ENCODE peak calls at places on chromosomes 7 and 10, in four cellular contexts. I, J, Q and T are unnamed samples.

GRCh38 chr10:71981024-71981867 is 17.1 kb downstream of the CHST3 start:
- DNase-seq in I (no peak), Q (no peak), J (no peak), T (no peak)

GRCh38 chr10:122648599-122649428 is 50.8 kb downstream of the C10orf120 start:
- DNase-seq in I (peak; percentile 92), Q (no peak), J (peak; percentile 44), T (peak; percentile 29)

GRCh38 chr10:100803481-100803880 is 58.1 kb downstream of the PAX2 start:
- DNase-seq in J (no peak), I (peak; percentile 78), Q (no peak), T (no peak)

GRCh38 chr10:89458289-89458688 is 43.9 kb downstream of the IFIT5 start:
- DNase-seq in Q (no peak), J (no peak), I (no peak), T (no peak)

GRCh38 chr10:132096223-132096622 is 30.5 kb downstream of the JAKMIP3 start:
- DNase-seq in J (peak; percentile 28), Q (no peak), I (no peak), T (no peak)

GRCh38 chr10:110432814-110433565 is 64.7 kb upstream of the DUSP5 start:
- DNase-seq in Q (no peak), J (peak; percentile 13), I (peak; percentile 19), T (no peak)

GRCh38 chr7:31890751-31891150 is 179.5 kb downstream of the PDE1C start:
- DNase-seq in Q (no peak), I (no peak), J (no peak), T (no peak)

GRCh38 chr7:98217623-98218582 is 6.7 kb downstream of the BHLHA15 start:
- DNase-seq in Q (no peak), I (no peak), J (peak; percentile 65), T (peak; percentile 46)

GRCh38 chr10:130463104-130463875 is 327.1 kb downstream of the GLRX3 start:
- DNase-seq in Q (no peak), J (no peak), I (no peak), T (no peak)

GRCh38 chr10:104331208-104331838 is 6.9 kb downstream of the ITPRIP start:
- DNase-seq in Q (no peak), I (peak; percentile 82), J (peak; percentile 30), T (no peak)

GRCh38 chr7:131370523-131370968 is 42.9 kb downstream of the MKLN1 start:
- DNase-seq in Q (no peak), I (peak; percentile 65), J (no peak), T (no peak)

GRCh38 chr7:80054356-80054755 is 80.3 kb upstream of the GNAI1 start:
- DNase-seq in Q (no peak), I (no peak), J (no peak), T (no peak)

GRCh38 chr10:123009105-123009805 is 449 bp downstream of the ACADSB start:
- DNase-seq in J (peak; percentile 28), Q (peak; percentile 35), I (peak; percentile 70), T (peak; percentile 60)

GRCh38 chr10:62399211-62399610 is 25.0 kb downstream of the ZNF365 start:
- DNase-seq in J (no peak), I (no peak), Q (no peak), T (no peak)

GRCh38 chr10:45379303-45379726 is 5.3 kb downstream of the ALOX5 start:
- DNase-seq in Q (no peak), J (no peak), I (no peak), T (no peak)

GRCh38 chr7:51288896-51289607 is 27.6 kb downstream of the COBL start:
- DNase-seq in J (no peak), I (peak; percentile 52), Q (no peak), T (no peak)

GRCh38 chr10:85447690-85448089 is 918.9 kb downstream of the GRID1 start:
- DNase-seq in J (no peak), Q (no peak), I (no peak), T (no peak)

GRCh38 chr10:113788604-113789083 is 37.2 kb downstream of the PLEKHS1 start:
- DNase-seq in J (no peak), I (no peak), Q (peak; percentile 50), T (no peak)

GRCh38 chr10:88386204-88386877 is 196.8 kb downstream of the RNLS start:
- DNase-seq in I (no peak), Q (no peak), J (no peak), T (no peak)

GRCh38 chr10:59109826-59110225 is 66.6 kb upstream of the PHYHIPL start:
- DNase-seq in Q (no peak), J (no peak), I (no peak), T (no peak)

GRCh38 chr7:40644454-40645188 is 509.8 kb downstream of the SUGCT start:
- DNase-seq in Q (no peak), I (no peak), J (no peak), T (no peak)

GRCh38 chr10:113754768-113755167 is 3.3 kb downstream of the PLEKHS1 start:
- DNase-seq in Q (no peak), J (no peak), I (peak; percentile 81), T (no peak)

GRCh38 chr7:24445041-24445440 is 128.2 kb upstream of the PALS2 start:
- DNase-seq in Q (no peak), J (no peak), I (no peak), T (no peak)

GRCh38 chr7:155506854-155507337 is 39.5 kb downstream of the CNPY1 start:
- DNase-seq in Q (no peak), J (no peak), I (peak; percentile 71), T (no peak)

GRCh38 chr10:90319188-90319914 is 538.5 kb downstream of the HTR7 start:
- DNase-seq in I (peak; percentile 90), J (no peak), Q (no peak), T (no peak)

GRCh38 chr7:98555403-98555802 is 61.7 kb upstream of the NPTX2 start:
- DNase-seq in I (no peak), J (no peak), Q (no peak), T (no peak)

GRCh38 chr7:157520249-157520648 is 183.4 kb downstream of the DNAJB6 start:
- DNase-seq in J (no peak), Q (no peak), I (no peak), T (no peak)

GRCh38 chr10:21519327-21519933 is 6.1 kb downstream of the SKIDA1 start:
- DNase-seq in J (no peak), Q (no peak), I (peak; percentile 35), T (no peak)

GRCh38 chr10:119502214-119502613 is 40.3 kb downstream of the RGS10 start:
- DNase-seq in I (peak; percentile 73), Q (no peak), J (peak; percentile 32), T (no peak)

GRCh38 chr7:127708788-127709187 is 56.8 kb downstream of the SND1 start:
- DNase-seq in J (peak; percentile 79), I (peak; percentile 90), Q (peak; percentile 85), T (peak; percentile 38)

GRCh38 chr10:27514243-27514642 is 10.1 kb downstream of the RAB18 start:
- DNase-seq in Q (no peak), J (no peak), I (no peak), T (no peak)

GRCh38 chr7:154767821-154768415 is 235.0 kb downstream of the PAXIP1 start:
- DNase-seq in J (no peak), I (no peak), Q (no peak), T (no peak)

GRCh38 chr10:58291538-58292174 is 22.7 kb downstream of the CISD1 start:
- DNase-seq in J (no peak), I (no peak), Q (peak; percentile 25), T (no peak)

GRCh38 chr10:74111799-74112198 is 38.8 kb downstream of the AP3M1 start:
- DNase-seq in J (no peak), I (no peak), Q (no peak), T (no peak)
- H3K36me3 ChIP-seq in J (peaks cover 100% of the 10 kb centered on the region), I (peaks cover 95% of the 10 kb centered on the region), Q (peaks cover 89% of the 10 kb centered on the region), T (peaks cover 100% of the 10 kb centered on the region)

GRCh38 chr7:6149996-6150395 is 118.8 kb downstream of the ANKRD61 start:
- DNase-seq in J (no peak), Q (no peak), I (no peak), T (no peak)
- H3K36me3 ChIP-seq in J (peaks cover 100% of the 10 kb centered on the region), Q (peaks cover 88% of the 10 kb centered on the region), I (peaks cover 73% of the 10 kb centered on the region), T (peaks cover 15% of the 10 kb centered on the region)

GRCh38 chr10:99682752-99683151 is 23.4 kb downstream of the ENTPD7 start:
- DNase-seq in Q (no peak), J (no peak), I (no peak), T (no peak)
- H3K36me3 ChIP-seq in Q (peaks cover 18% of the 10 kb centered on the region), J (peaks cover 53% of the 10 kb centered on the region), I (peaks cover 69% of the 10 kb centered on the region), T (peaks cover 13% of the 10 kb centered on the region)

GRCh38 chr7:6394114-6394513 is 53.6 kb downstream of the DAGLB start:
- DNase-seq in I (no peak), Q (no peak), J (no peak), T (no peak)
- H3K36me3 ChIP-seq in I (peaks cover 80% of the 10 kb centered on the region), Q (peaks cover 12% of the 10 kb centered on the region), J (peaks cover 60% of the 10 kb centered on the region), T (peaks cover 3% of the 10 kb centered on the region)

GRCh38 chr7:100575206-100575631 is 1.5 kb upstream of the SAP25 start:
- DNase-seq in Q (no peak), J (no peak), I (peak; percentile 61), T (no peak)

GRCh38 chr7:100572281-100572948 is 1.3 kb downstream of the SAP25 start:
- DNase-seq in Q (no peak), I (peak; percentile 64), J (no peak), T (no peak)

GRCh38 chr7:100574362-100575205 is 884 bp upstream of the SAP25 start:
- DNase-seq in Q (no peak), J (no peak), I (no peak), T (no peak)

GRCh38 chr7:100572949-100573675 is 588 bp downstream of the SAP25 start:
- DNase-seq in I (peak; percentile 49), J (no peak), Q (no peak), T (no peak)

DNA sequence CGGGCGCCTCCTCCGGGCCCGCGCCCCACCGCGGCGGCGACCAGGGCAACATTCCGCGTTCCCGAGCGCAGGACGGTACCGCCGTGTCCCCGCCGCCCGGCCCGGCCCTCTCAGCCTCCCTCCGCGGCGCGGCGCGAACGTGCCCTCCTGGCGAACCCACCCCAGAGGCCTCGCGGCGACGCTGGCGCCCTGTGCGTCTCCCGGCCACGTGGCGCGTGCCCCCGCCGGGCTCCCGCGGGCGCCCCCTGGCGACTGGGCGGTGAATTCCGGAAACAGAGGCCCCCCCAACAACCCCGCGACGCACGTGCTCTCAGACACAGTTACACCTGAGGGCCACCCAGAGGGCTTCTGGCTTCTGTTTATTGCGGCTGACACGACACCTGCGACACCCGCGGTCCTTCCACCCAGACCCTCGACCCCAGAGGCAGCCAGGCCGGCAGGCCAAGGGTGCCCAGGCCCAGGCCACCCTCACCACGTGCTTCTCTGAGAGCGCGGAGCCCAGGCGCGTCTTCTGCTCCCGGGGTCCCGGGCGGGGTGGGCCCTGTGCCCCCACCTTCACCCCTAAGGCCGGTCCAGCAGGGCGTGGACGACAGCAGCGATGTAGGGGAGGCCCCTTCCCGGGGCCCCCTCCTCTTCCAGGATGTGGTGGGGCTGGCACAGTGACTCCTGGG is at the start of gene SAP25:
- DNase-seq in Q (no peak), I (peak; percentile 83), J (no peak), T (no peak)
- H3K36me3 ChIP-seq in Q (peaks cover 45% of the 10 kb centered on the region), I (peaks cover 10% of the 10 kb centered on the region), J (peaks cover 67% of the 10 kb centered on the region), T (peaks cover 64% of the 10 kb centered on the region)

GRCh38 chr10:96138102-96138501 is 8.0 kb downstream of the ZNF518A start:
- DNase-seq in J (no peak), I (no peak), Q (no peak), T (no peak)
- H3K36me3 ChIP-seq in J (peaks cover 88% of the 10 kb centered on the region), I (peaks cover 80% of the 10 kb centered on the region), Q (peaks cover 49% of the 10 kb centered on the region), T (no peaks in the 10 kb centered on the region)

DNA sequence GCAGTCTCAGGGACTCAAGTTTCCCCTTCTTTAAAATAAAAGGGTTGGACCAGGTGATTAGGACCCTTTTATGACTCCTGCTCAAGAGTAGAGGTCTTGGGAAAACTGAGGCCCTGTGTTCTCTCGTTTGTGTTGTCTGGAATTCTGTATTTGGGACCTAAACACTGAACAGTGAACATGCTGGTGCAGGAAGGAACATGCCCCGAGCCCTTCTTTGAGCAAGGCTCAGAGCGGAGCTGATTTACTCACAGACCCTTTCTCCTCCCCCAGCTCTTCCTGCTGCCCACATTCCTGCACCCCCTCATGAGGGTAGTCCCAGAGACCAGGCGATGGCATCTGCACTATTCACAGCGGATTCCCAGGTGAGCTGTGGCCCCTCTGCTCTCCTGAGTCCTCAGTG is 14.2 kb downstream of the ZKSCAN1 start:
- DNase-seq in Q (no peak), J (no peak), I (no peak), T (no peak)
- H3K36me3 ChIP-seq in Q (peaks cover 79% of the 10 kb centered on the region), J (peaks cover 100% of the 10 kb centered on the region), I (peaks cover 81% of the 10 kb centered on the region), T (peaks cover 5% of the 10 kb centered on the region)